ENCODE peak calls at places on chromosome 17, in four cellular contexts. Z is HepG2, X is HCT116, V is K562. Q is an unnamed sample.

GRCh38 chr17:77741109-77741508 is 217.4 kb upstream of the TNRC6C start:
- DNase-seq in X (no peak), V (peak), Z (no peak), Q (no peak)

GRCh38 chr17:63686138-63686685 is 13.7 kb downstream of the LIMD2 start:
- DNase-seq in V (no peak), Z (no peak), X (no peak), Q (no peak)

GRCh38 chr17:193841-194806 is 12.7 kb upstream of the DOC2B start:
- DNase-seq in Z (peak), X (no peak), V (no peak), Q (no peak)

GRCh38 chr17:7502987-7503386 is 18.8 kb downstream of the POLR2A start:
- DNase-seq in V (peak), X (no peak), Z (no peak), Q (no peak)

GRCh38 chr17:62737513-62737912 is 70.6 kb downstream of the MARCHF10 start:
- DNase-seq in V (no peak), X (no peak), Z (no peak), Q (no peak)

GRCh38 chr17:20961551-20961950 is 81.3 kb downstream of the USP22 start:
- DNase-seq in V (no peak), Z (no peak), X (no peak), Q (no peak)

GRCh38 chr17:40178660-40179059 is 1.4 kb downstream of the RAPGEFL1 start:
- DNase-seq in V (no peak), Z (no peak), X (no peak), Q (no peak)

GRCh38 chr17:50101346-50102163 is 6.4 kb downstream of the PDK2 start:
- DNase-seq in Z (no peak), V (peak), X (no peak), Q (no peak)

GRCh38 chr17:28426081-28426519 is 20.1 kb upstream of the SLC46A1 start:
- DNase-seq in Z (peak), V (peak), X (no peak), Q (no peak)

GRCh38 chr17:4900231-4901107 is 1.1 kb downstream of the C17orf107 start:
- DNase-seq in X (no peak), Z (no peak), V (no peak), Q (no peak)

GRCh38 chr17:2024572-2025219 is 438 bp downstream of the RTN4RL1 start:
- DNase-seq in X (no peak), V (no peak), Z (no peak), Q (no peak)

GRCh38 chr17:48952904-48953303 is 8.3 kb upstream of the SNF8 start:
- DNase-seq in V (no peak), X (no peak), Z (no peak), Q (no peak)

GRCh38 chr17:17781591-17782424 is 55.0 kb downstream of the SREBF1 start:
- DNase-seq in X (no peak), V (no peak), Z (no peak), Q (no peak)
- TF ChIP-seq TCF7L2 in X (no peak), V (no peak), Z (no peak), Q (no peak)

GRCh38 chr17:33469411-33469810 is 176.3 kb upstream of the ASIC2 start:
- DNase-seq in V (no peak), Z (no peak), X (no peak), Q (no peak)

GRCh38 chr17:33464669-33465275 is 171.7 kb upstream of the ASIC2 start:
- DNase-seq in Z (no peak), V (no peak), X (no peak), Q (no peak)

GRCh38 chr17:33474789-33475188 is 181.7 kb upstream of the ASIC2 start:
- DNase-seq in Z (no peak), X (no peak), V (peak), Q (no peak)

GRCh38 chr17:33475594-33475993 is 182.5 kb upstream of the ASIC2 start:
- DNase-seq in Z (no peak), V (peak), X (no peak), Q (no peak)

DNA sequence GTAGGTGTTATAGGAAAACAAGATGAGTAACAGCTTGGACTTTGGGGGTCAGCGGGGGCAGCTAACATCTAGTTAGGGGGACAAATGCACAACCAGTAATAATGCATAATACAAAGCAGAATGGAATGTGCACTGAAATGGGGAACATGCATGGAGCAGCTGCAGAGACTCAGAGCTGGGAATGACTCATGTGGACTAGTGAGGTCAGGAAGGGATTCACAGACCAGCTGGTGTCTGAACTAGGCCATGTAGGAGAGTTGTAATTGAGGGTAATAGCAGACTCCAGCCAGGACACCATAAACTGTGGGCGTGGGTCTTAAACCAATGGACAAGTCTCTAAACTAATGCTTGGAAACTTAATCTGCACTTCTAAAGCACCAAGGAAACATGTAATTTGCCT is 176.8 kb upstream of the ASIC2 start:
- DNase-seq in V (no peak), X (no peak), Z (no peak), Q (no peak)
- TF ChIP-seq SIN3A in V (no peak), X (no peak), Z (no peak), Q (no peak)

DNA sequence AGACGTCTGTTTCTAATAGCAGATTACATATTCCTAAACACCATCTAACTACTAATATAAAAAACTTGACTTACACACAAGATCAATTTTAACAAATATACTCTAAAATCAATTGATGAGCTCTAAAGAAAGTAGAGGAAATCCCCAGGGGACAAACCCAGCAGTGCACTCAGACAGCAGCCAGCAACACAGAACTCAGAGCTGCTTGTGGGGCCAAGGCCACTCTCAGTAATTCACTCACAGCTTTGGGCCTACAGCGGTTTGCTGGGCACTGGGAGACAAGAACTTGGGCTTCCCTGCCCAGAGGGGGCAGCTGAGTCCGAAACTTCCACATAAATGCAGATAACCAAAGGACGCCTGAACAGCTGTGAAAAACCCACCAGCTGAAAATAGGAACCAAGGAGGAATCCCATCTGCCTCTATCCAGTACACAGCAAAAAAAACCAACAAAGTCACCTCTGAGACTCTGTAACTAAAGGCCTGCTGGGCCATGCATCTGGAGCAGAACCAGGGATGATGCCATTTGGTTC is 21.4 kb downstream of the NPLOC4 start:
- DNase-seq in Z (no peak), X (no peak), V (no peak), Q (no peak)
- TF ChIP-seq TCF7L2 in Z (no peak), X (no peak), V (no peak), Q (no peak)

GRCh38 chr17:17816831-17817551 is 19.8 kb downstream of the SREBF1 start:
- DNase-seq in V (no peak), Z (no peak), X (no peak), Q (no peak)

GRCh38 chr17:17817552-17817947 is 19.2 kb downstream of the SREBF1 start:
- DNase-seq in X (no peak), V (no peak), Z (no peak), Q (no peak)

GRCh38 chr17:17815436-17816200 is 21.2 kb downstream of the SREBF1 start:
- DNase-seq in V (no peak), X (no peak), Z (no peak), Q (no peak)

GRCh38 chr17:17815062-17815406 is 21.8 kb downstream of the SREBF1 start:
- DNase-seq in V (no peak), Z (no peak), X (no peak), Q (no peak)

DNA sequence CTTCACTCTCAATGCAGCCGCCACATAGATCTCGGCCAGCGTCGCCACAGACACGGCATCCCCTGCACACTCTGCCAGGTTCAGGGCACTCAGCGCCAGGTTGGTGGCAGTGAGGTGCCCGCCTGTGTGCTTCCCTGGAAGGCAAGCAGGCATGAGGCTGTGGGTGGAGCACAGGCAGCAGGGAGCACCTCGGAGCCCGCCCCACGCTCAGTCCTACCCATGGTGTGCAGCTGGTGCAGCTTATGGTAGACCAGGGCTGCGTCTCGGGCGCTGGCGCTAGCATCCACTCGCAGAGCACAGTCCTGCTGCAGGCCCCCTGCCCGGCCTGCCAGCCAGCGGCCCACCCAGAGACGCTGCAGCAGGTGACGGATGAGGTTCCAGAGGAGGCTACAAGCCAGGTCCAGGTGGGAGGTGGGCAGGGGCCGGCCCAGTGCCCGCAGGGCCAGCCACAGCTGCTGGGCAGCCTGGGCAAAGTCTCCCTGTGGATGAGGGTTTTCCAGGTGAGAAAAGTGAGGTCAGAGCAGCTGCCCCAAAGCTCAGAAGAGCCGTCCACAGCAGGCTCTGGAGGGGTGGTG is 20.5 kb downstream of the SREBF1 start:
- DNase-seq in V (no peak), Z (no peak), X (no peak), Q (no peak)
- TF ChIP-seq SIN3A in V (no peak), Z (no peak), X (no peak), Q (no peak)

GRCh38 chr17:6494239-6494941 is 50.1 kb downstream of the PIMREG start:
- DNase-seq in X (no peak), Z (no peak), V (no peak), Q (no peak)
- TF ChIP-seq TCF7L2 in X (no peak), Z (no peak), V (no peak), Q (no peak)

GRCh38 chr17:37698132-37698615 is 46.7 kb downstream of the HNF1B start:
- DNase-seq in X (peak), Z (peak), V (no peak), Q (no peak)
- TF ChIP-seq SIN3A in X (no peak), Z (no peak), V (no peak), Q (no peak)

GRCh38 chr17:57425903-57426574 is 169.7 kb downstream of the MSI2 start:
- DNase-seq in V (no peak), Z (no peak), X (no peak), Q (no peak)
- TF ChIP-seq TCF7L2 in V (no peak), Z (no peak), X (no peak), Q (no peak)